ENCODE peak calls at places on chromosomes 4 and X, in six cellular contexts. One of them, this sample, is unnamed.

GRCh38 chrX:67893931-67894330 is 350.1 kb downstream of the AR start:
- DNase-seq in left lung: no peak
- DNase-seq in astrocyte of the spinal cord: peak
- DNase-seq in neural progenitor cell: peak
- DNase-seq in Calu3: no peak
- DNase-seq in ovary: no peak
- DNase-seq in this sample: no peak

GRCh38 chr4:123102897-123103489 is 180.6 kb upstream of the NUDT6 start:
- DNase-seq in left lung: no peak
- DNase-seq in astrocyte of the spinal cord: peak
- DNase-seq in neural progenitor cell: peak
- DNase-seq in Calu3: no peak
- DNase-seq in ovary: no peak
- DNase-seq in this sample: no peak

GRCh38 chr4:157225096-157225495 is 4.6 kb downstream of the GRIA2 start:
- DNase-seq in left lung: no peak
- DNase-seq in astrocyte of the spinal cord: no peak
- DNase-seq in neural progenitor cell: no peak
- DNase-seq in Calu3: no peak
- DNase-seq in ovary: no peak
- DNase-seq in this sample: no peak

GRCh38 chr4:2931765-2932560 is 31.2 kb downstream of the NOP14 start:
- DNase-seq in left lung: peak
- DNase-seq in astrocyte of the spinal cord: no peak
- DNase-seq in neural progenitor cell: no peak
- DNase-seq in Calu3: no peak
- DNase-seq in ovary: no peak
- DNase-seq in this sample: no peak

GRCh38 chr4:132860976-132861375 is 288.1 kb upstream of the PCDH10 start:
- DNase-seq in left lung: no peak
- DNase-seq in astrocyte of the spinal cord: no peak
- DNase-seq in neural progenitor cell: no peak
- DNase-seq in Calu3: no peak
- DNase-seq in ovary: no peak
- DNase-seq in this sample: no peak

GRCh38 chr4:121898150-121898549 is 27.9 kb upstream of the BBS7 start:
- DNase-seq in left lung: no peak
- DNase-seq in astrocyte of the spinal cord: no peak
- DNase-seq in neural progenitor cell: peak
- DNase-seq in Calu3: peak
- DNase-seq in ovary: no peak
- DNase-seq in this sample: no peak

GRCh38 chr4:143431526-143432257 is 81.8 kb upstream of the SMARCA5 start:
- DNase-seq in left lung: no peak
- DNase-seq in astrocyte of the spinal cord: no peak
- DNase-seq in neural progenitor cell: peak
- DNase-seq in Calu3: no peak
- DNase-seq in ovary: no peak
- DNase-seq in this sample: no peak

GRCh38 chrX:39721570-39722279 is 376.0 kb downstream of the BCOR start:
- DNase-seq in left lung: no peak
- DNase-seq in astrocyte of the spinal cord: peak
- DNase-seq in neural progenitor cell: no peak
- DNase-seq in Calu3: no peak
- DNase-seq in ovary: no peak
- DNase-seq in this sample: no peak

GRCh38 chr4:73729534-73730165 is 10.7 kb upstream of the CXCL8 start:
- DNase-seq in left lung: peak
- DNase-seq in astrocyte of the spinal cord: peak
- DNase-seq in neural progenitor cell: peak
- DNase-seq in Calu3: peak
- DNase-seq in ovary: peak
- DNase-seq in this sample: no peak

GRCh38 chr4:89531932-89532640 is 224.5 kb upstream of the GPRIN3 start:
- DNase-seq in left lung: no peak
- DNase-seq in astrocyte of the spinal cord: no peak
- DNase-seq in neural progenitor cell: no peak
- DNase-seq in Calu3: no peak
- DNase-seq in ovary: no peak
- DNase-seq in this sample: no peak

GRCh38 chr4:157994863-157995262 is 178.0 kb downstream of the GASK1B start:
- DNase-seq in left lung: no peak
- DNase-seq in astrocyte of the spinal cord: no peak
- DNase-seq in neural progenitor cell: peak
- DNase-seq in Calu3: no peak
- DNase-seq in ovary: no peak
- DNase-seq in this sample: no peak

GRCh38 chr4:86942185-86942666 is 7.4 kb downstream of the AFF1 start:
- DNase-seq in left lung: no peak
- DNase-seq in astrocyte of the spinal cord: no peak
- DNase-seq in neural progenitor cell: no peak
- DNase-seq in Calu3: no peak
- DNase-seq in ovary: no peak
- DNase-seq in this sample: no peak

GRCh38 chr4:15926486-15926885 is 12.1 kb downstream of the FGFBP1 start:
- DNase-seq in left lung: no peak
- DNase-seq in astrocyte of the spinal cord: no peak
- DNase-seq in neural progenitor cell: no peak
- DNase-seq in Calu3: no peak
- DNase-seq in ovary: no peak
- DNase-seq in this sample: no peak

GRCh38 chr4:6019316-6020263 is 1.4 kb upstream of the C4orf50 start:
- DNase-seq in left lung: no peak
- DNase-seq in astrocyte of the spinal cord: peak
- DNase-seq in neural progenitor cell: peak
- DNase-seq in Calu3: peak
- DNase-seq in ovary: no peak
- DNase-seq in this sample: no peak

GRCh38 chr4:88033309-88033708 is 25.9 kb downstream of the PKD2 start:
- DNase-seq in left lung: no peak
- DNase-seq in astrocyte of the spinal cord: peak
- DNase-seq in neural progenitor cell: peak
- DNase-seq in Calu3: peak
- DNase-seq in ovary: no peak
- DNase-seq in this sample: no peak

GRCh38 chr4:57129477-57129876 is 19.3 kb upstream of the IGFBP7 start:
- DNase-seq in left lung: no peak
- DNase-seq in astrocyte of the spinal cord: no peak
- DNase-seq in neural progenitor cell: no peak
- DNase-seq in Calu3: no peak
- DNase-seq in ovary: no peak
- DNase-seq in this sample: no peak

GRCh38 chr4:132330994-132331393 is 818.1 kb upstream of the PCDH10 start:
- DNase-seq in left lung: no peak
- DNase-seq in astrocyte of the spinal cord: no peak
- DNase-seq in neural progenitor cell: no peak
- DNase-seq in Calu3: no peak
- DNase-seq in ovary: no peak
- DNase-seq in this sample: no peak

GRCh38 chrX:103418811-103419210 is 42.5 kb downstream of the BEX3 start:
- DNase-seq in left lung: no peak
- DNase-seq in astrocyte of the spinal cord: no peak
- DNase-seq in neural progenitor cell: no peak
- DNase-seq in Calu3: no peak
- DNase-seq in ovary: no peak
- DNase-seq in this sample: no peak

GRCh38 chr4:182653596-182653995 is 263.6 kb downstream of the DCTD start:
- DNase-seq in left lung: no peak
- DNase-seq in astrocyte of the spinal cord: peak
- DNase-seq in neural progenitor cell: no peak
- DNase-seq in Calu3: no peak
- DNase-seq in ovary: no peak
- DNase-seq in this sample: no peak

GRCh38 chrX:150989420-150989819 is 6.3 kb downstream of the HMGB3 start:
- DNase-seq in left lung: no peak
- DNase-seq in astrocyte of the spinal cord: no peak
- DNase-seq in neural progenitor cell: no peak
- DNase-seq in Calu3: no peak
- DNase-seq in ovary: no peak
- DNase-seq in this sample: no peak

GRCh38 chr4:2924286-2924685 is 38.9 kb downstream of the NOP14 start:
- DNase-seq in left lung: peak
- DNase-seq in astrocyte of the spinal cord: no peak
- DNase-seq in neural progenitor cell: no peak
- DNase-seq in Calu3: no peak
- DNase-seq in ovary: peak
- DNase-seq in this sample: no peak

GRCh38 chr4:99763635-99764101 is 53.0 kb upstream of the DAPP1 start:
- DNase-seq in left lung: peak
- DNase-seq in astrocyte of the spinal cord: peak
- DNase-seq in neural progenitor cell: no peak
- DNase-seq in Calu3: peak
- DNase-seq in ovary: no peak
- DNase-seq in this sample: no peak

GRCh38 chr4:140856692-140857091 is 100.5 kb upstream of the TBC1D9 start:
- DNase-seq in left lung: no peak
- DNase-seq in astrocyte of the spinal cord: peak
- DNase-seq in neural progenitor cell: peak
- DNase-seq in Calu3: peak
- DNase-seq in ovary: no peak
- DNase-seq in this sample: no peak

DNA sequence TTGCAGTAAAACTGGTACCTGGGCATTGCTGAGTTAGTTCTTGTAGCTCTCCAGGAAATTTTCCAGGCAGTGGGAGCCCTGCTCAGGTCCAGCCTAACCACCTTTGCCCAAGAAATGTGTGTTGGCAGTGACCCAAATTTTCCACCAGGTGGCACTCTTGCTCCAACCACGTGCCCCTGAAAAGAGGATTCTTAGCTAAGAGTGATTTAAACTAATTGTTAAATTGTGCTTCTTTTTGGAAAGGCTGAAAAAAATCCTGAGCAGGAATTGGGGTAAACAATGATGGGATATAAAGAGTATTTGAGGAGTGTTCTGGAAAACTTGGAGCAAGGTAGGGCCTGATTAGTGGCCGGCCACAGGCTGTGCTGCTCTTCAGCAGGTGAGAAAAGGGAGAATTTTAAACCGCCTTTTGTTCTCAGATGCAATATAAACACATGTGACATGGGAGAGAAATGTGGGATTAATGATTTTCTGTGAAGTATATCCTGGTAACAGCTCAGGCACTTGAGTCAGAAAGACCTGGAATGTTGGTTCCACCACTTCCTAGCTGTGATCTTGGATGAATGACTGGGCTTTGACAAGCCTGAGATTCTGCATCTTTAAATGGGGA is 219.6 kb downstream of the PTTG2 start:
- DNase-seq in left lung: peak
- DNase-seq in astrocyte of the spinal cord: peak
- DNase-seq in neural progenitor cell: peak
- DNase-seq in Calu3: peak
- DNase-seq in ovary: peak
- DNase-seq in this sample: peak
- TF ChIP-seq CTCF in left lung: peak
- TF ChIP-seq CTCF in astrocyte of the spinal cord: peak
- TF ChIP-seq CTCF in neural progenitor cell: peak
- TF ChIP-seq CTCF in Calu3: peak
- TF ChIP-seq CTCF in ovary: peak
- TF ChIP-seq CTCF in this sample: peak

GRCh38 chrX:153507484-153508178 is 9.8 kb upstream of the ATP2B3 start:
- DNase-seq in left lung: peak
- DNase-seq in astrocyte of the spinal cord: peak
- DNase-seq in neural progenitor cell: peak
- DNase-seq in Calu3: peak
- DNase-seq in ovary: peak
- DNase-seq in this sample: peak
- TF ChIP-seq CTCF in left lung: peak
- TF ChIP-seq CTCF in astrocyte of the spinal cord: peak
- TF ChIP-seq CTCF in neural progenitor cell: peak
- TF ChIP-seq CTCF in Calu3: peak
- TF ChIP-seq CTCF in ovary: peak
- TF ChIP-seq CTCF in this sample: peak

GRCh38 chr4:82984459-82984858 is 26.2 kb downstream of the LIN54 start:
- DNase-seq in left lung: no peak
- DNase-seq in astrocyte of the spinal cord: peak
- DNase-seq in neural progenitor cell: no peak
- DNase-seq in Calu3: no peak
- DNase-seq in ovary: no peak
- DNase-seq in this sample: no peak
- TF ChIP-seq CTCF in left lung: no peak
- TF ChIP-seq CTCF in astrocyte of the spinal cord: no peak
- TF ChIP-seq CTCF in neural progenitor cell: no peak
- TF ChIP-seq CTCF in Calu3: no peak
- TF ChIP-seq CTCF in ovary: no peak
- TF ChIP-seq CTCF in this sample: no peak

GRCh38 chr4:186942745-186943606 is 219.3 kb upstream of the FAT1 start:
- DNase-seq in left lung: no peak
- DNase-seq in astrocyte of the spinal cord: peak
- DNase-seq in neural progenitor cell: peak
- DNase-seq in Calu3: no peak
- DNase-seq in ovary: peak
- DNase-seq in this sample: no peak

GRCh38 chr4:186939766-186940165 is 216.1 kb upstream of the FAT1 start:
- DNase-seq in left lung: no peak
- DNase-seq in astrocyte of the spinal cord: no peak
- DNase-seq in neural progenitor cell: no peak
- DNase-seq in Calu3: no peak
- DNase-seq in ovary: no peak
- DNase-seq in this sample: no peak

GRCh38 chr4:186939226-186939625 is 215.6 kb upstream of the FAT1 start:
- DNase-seq in left lung: no peak
- DNase-seq in astrocyte of the spinal cord: no peak
- DNase-seq in neural progenitor cell: peak
- DNase-seq in Calu3: no peak
- DNase-seq in ovary: no peak
- DNase-seq in this sample: no peak

GRCh38 chr4:186943607-186943908 is 219.9 kb upstream of the FAT1 start:
- DNase-seq in left lung: no peak
- DNase-seq in astrocyte of the spinal cord: no peak
- DNase-seq in neural progenitor cell: no peak
- DNase-seq in Calu3: no peak
- DNase-seq in ovary: no peak
- DNase-seq in this sample: no peak

DNA sequence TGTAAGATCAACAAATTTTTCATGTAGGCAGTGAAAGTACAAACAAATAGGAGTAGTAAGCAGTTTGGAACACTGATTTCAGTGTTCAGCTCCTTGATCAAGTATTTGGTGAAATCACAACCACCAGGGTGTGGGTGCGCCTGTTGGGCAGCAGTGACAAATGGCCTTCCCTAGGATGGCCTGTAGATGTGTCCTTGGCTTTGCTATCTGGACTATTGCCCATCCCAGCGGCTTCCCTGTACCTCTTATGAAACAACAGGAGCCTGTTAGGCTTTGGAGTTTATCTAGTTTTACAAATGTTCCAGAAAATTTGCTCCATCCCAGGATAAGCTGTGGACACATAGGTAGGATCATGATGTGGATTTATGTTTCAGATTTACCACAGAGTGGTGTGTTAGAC is 216.8 kb upstream of the FAT1 start:
- DNase-seq in left lung: no peak
- DNase-seq in astrocyte of the spinal cord: no peak
- DNase-seq in neural progenitor cell: no peak
- DNase-seq in Calu3: no peak
- DNase-seq in ovary: no peak
- DNase-seq in this sample: no peak
- TF ChIP-seq CTCF in left lung: no peak
- TF ChIP-seq CTCF in astrocyte of the spinal cord: no peak
- TF ChIP-seq CTCF in neural progenitor cell: no peak
- TF ChIP-seq CTCF in Calu3: no peak
- TF ChIP-seq CTCF in ovary: no peak
- TF ChIP-seq CTCF in this sample: no peak